ENCODE peak calls at places on chromosomes 4 and X, in ten cellular contexts. One of them, this sample, is unnamed.
A peak's percentile ranks its signal among the peaks of the same experiment; 100 is the strongest.

GRCh38 chr4:143021384-143021783 is 163.3 kb upstream of the USP38 start:
- DNase-seq in pancreas: no peak
- DNase-seq in glutamatergic neuron: no peak
- DNase-seq in mesothelial cell of epicardium: no peak
- DNase-seq in prostate gland: no peak
- DNase-seq in cardiac fibroblast: no peak
- DNase-seq in HFFc6: no peak
- DNase-seq in fibroblast of lung: no peak
- DNase-seq in mucosa of descending colon: no peak
- DNase-seq in dorsolateral prefrontal cortex: no peak
- DNase-seq in this sample: no peak

GRCh38 chr4:34365891-34366290 is 1878.4 kb downstream of the ARAP2 start:
- DNase-seq in pancreas: no peak
- DNase-seq in glutamatergic neuron: no peak
- DNase-seq in mesothelial cell of epicardium: no peak
- DNase-seq in prostate gland: no peak
- DNase-seq in cardiac fibroblast: no peak
- DNase-seq in HFFc6: no peak
- DNase-seq in fibroblast of lung: no peak
- DNase-seq in mucosa of descending colon: no peak
- DNase-seq in dorsolateral prefrontal cortex: no peak
- DNase-seq in this sample: no peak

GRCh38 chr4:55253911-55254593 is 92.0 kb upstream of the SRD5A3 start:
- DNase-seq in pancreas: no peak
- DNase-seq in glutamatergic neuron: no peak
- DNase-seq in mesothelial cell of epicardium: no peak
- DNase-seq in prostate gland: no peak
- DNase-seq in cardiac fibroblast: no peak
- DNase-seq in HFFc6: no peak
- DNase-seq in fibroblast of lung: no peak
- DNase-seq in mucosa of descending colon: no peak
- DNase-seq in dorsolateral prefrontal cortex: no peak
- DNase-seq in this sample: no peak

GRCh38 chrX:38854305-38854704 is 53.0 kb downstream of the MID1IP1 start:
- DNase-seq in pancreas: no peak
- DNase-seq in glutamatergic neuron: no peak
- DNase-seq in mesothelial cell of epicardium: no peak
- DNase-seq in prostate gland: no peak
- DNase-seq in cardiac fibroblast: no peak
- DNase-seq in HFFc6: no peak
- DNase-seq in fibroblast of lung: no peak
- DNase-seq in mucosa of descending colon: no peak
- DNase-seq in dorsolateral prefrontal cortex: no peak
- DNase-seq in this sample: no peak

GRCh38 chrX:124045109-124045508 is 83.6 kb downstream of the STAG2 start:
- DNase-seq in pancreas: no peak
- DNase-seq in glutamatergic neuron: no peak
- DNase-seq in mesothelial cell of epicardium: no peak
- DNase-seq in prostate gland: no peak
- DNase-seq in cardiac fibroblast: peak; percentile 40
- DNase-seq in HFFc6: no peak
- DNase-seq in fibroblast of lung: no peak
- DNase-seq in mucosa of descending colon: no peak
- DNase-seq in dorsolateral prefrontal cortex: no peak
- DNase-seq in this sample: no peak

GRCh38 chrX:112642349-112642748 is 37.4 kb downstream of the LHFPL1 start:
- DNase-seq in pancreas: no peak
- DNase-seq in glutamatergic neuron: peak; percentile 18
- DNase-seq in mesothelial cell of epicardium: no peak
- DNase-seq in prostate gland: peak; percentile 5
- DNase-seq in cardiac fibroblast: peak; percentile 62
- DNase-seq in HFFc6: peak; percentile 30
- DNase-seq in fibroblast of lung: peak; percentile 57
- DNase-seq in mucosa of descending colon: peak; percentile 23
- DNase-seq in dorsolateral prefrontal cortex: peak; percentile 51
- DNase-seq in this sample: peak; percentile 45

GRCh38 chr4:105598787-105599186 is 46.4 kb downstream of the ARHGEF38 start:
- DNase-seq in pancreas: no peak
- DNase-seq in glutamatergic neuron: no peak
- DNase-seq in mesothelial cell of epicardium: no peak
- DNase-seq in prostate gland: no peak
- DNase-seq in cardiac fibroblast: peak; percentile 9
- DNase-seq in HFFc6: no peak
- DNase-seq in fibroblast of lung: no peak
- DNase-seq in mucosa of descending colon: no peak
- DNase-seq in dorsolateral prefrontal cortex: no peak
- DNase-seq in this sample: no peak

GRCh38 chrX:46620505-46620904 is 46.9 kb downstream of the CHST7 start:
- DNase-seq in pancreas: no peak
- DNase-seq in glutamatergic neuron: no peak
- DNase-seq in mesothelial cell of epicardium: no peak
- DNase-seq in prostate gland: no peak
- DNase-seq in cardiac fibroblast: no peak
- DNase-seq in HFFc6: no peak
- DNase-seq in fibroblast of lung: peak; percentile 30
- DNase-seq in mucosa of descending colon: no peak
- DNase-seq in dorsolateral prefrontal cortex: no peak
- DNase-seq in this sample: no peak

GRCh38 chrX:103733017-103733416 is 22.3 kb downstream of the TMEM31 start:
- DNase-seq in pancreas: no peak
- DNase-seq in glutamatergic neuron: no peak
- DNase-seq in mesothelial cell of epicardium: no peak
- DNase-seq in prostate gland: no peak
- DNase-seq in cardiac fibroblast: peak; percentile 51
- DNase-seq in HFFc6: peak; percentile 33
- DNase-seq in fibroblast of lung: no peak
- DNase-seq in mucosa of descending colon: no peak
- DNase-seq in dorsolateral prefrontal cortex: no peak
- DNase-seq in this sample: no peak

GRCh38 chr4:176443646-176444409 is 124.1 kb downstream of the SPCS3 start:
- DNase-seq in pancreas: no peak
- DNase-seq in glutamatergic neuron: no peak
- DNase-seq in mesothelial cell of epicardium: no peak
- DNase-seq in prostate gland: no peak
- DNase-seq in cardiac fibroblast: peak; percentile 43
- DNase-seq in HFFc6: peak; percentile 4
- DNase-seq in fibroblast of lung: peak; percentile 39
- DNase-seq in mucosa of descending colon: no peak
- DNase-seq in dorsolateral prefrontal cortex: no peak
- DNase-seq in this sample: no peak

GRCh38 chrX:87516716-87517115 is 886 bp upstream of the KLHL4 start:
- DNase-seq in pancreas: no peak
- DNase-seq in glutamatergic neuron: no peak
- DNase-seq in mesothelial cell of epicardium: no peak
- DNase-seq in prostate gland: no peak
- DNase-seq in cardiac fibroblast: peak; percentile 71
- DNase-seq in HFFc6: no peak
- DNase-seq in fibroblast of lung: peak; percentile 64
- DNase-seq in mucosa of descending colon: no peak
- DNase-seq in dorsolateral prefrontal cortex: no peak
- DNase-seq in this sample: no peak

GRCh38 chrX:78104447-78105176 is 564 bp downstream of the PGK1 start:
- DNase-seq in pancreas: no peak
- DNase-seq in glutamatergic neuron: peak; percentile 14
- DNase-seq in mesothelial cell of epicardium: no peak
- DNase-seq in prostate gland: peak; percentile 32
- DNase-seq in cardiac fibroblast: peak; percentile 64
- DNase-seq in HFFc6: peak; percentile 13
- DNase-seq in fibroblast of lung: peak; percentile 58
- DNase-seq in mucosa of descending colon: peak; percentile 66
- DNase-seq in dorsolateral prefrontal cortex: peak; percentile 39
- DNase-seq in this sample: peak; percentile 15

GRCh38 chrX:24294619-24295018 is 19.2 kb downstream of the SUPT20HL2 start:
- DNase-seq in pancreas: no peak
- DNase-seq in glutamatergic neuron: peak; percentile 40
- DNase-seq in mesothelial cell of epicardium: no peak
- DNase-seq in prostate gland: no peak
- DNase-seq in cardiac fibroblast: peak; percentile 42
- DNase-seq in HFFc6: peak; percentile 39
- DNase-seq in fibroblast of lung: no peak
- DNase-seq in mucosa of descending colon: peak; percentile 16
- DNase-seq in dorsolateral prefrontal cortex: peak; percentile 26
- DNase-seq in this sample: peak; percentile 24
- TF ChIP-seq CTCF in pancreas: no peak
- TF ChIP-seq CTCF in glutamatergic neuron: no peak
- TF ChIP-seq CTCF in mesothelial cell of epicardium: no peak
- TF ChIP-seq CTCF in prostate gland: no peak
- TF ChIP-seq CTCF in cardiac fibroblast: peak; percentile 23
- TF ChIP-seq CTCF in HFFc6: peak; percentile 64
- TF ChIP-seq CTCF in fibroblast of lung: no peak
- TF ChIP-seq CTCF in mucosa of descending colon: no peak
- TF ChIP-seq CTCF in dorsolateral prefrontal cortex: no peak
- TF ChIP-seq CTCF in this sample: no peak

DNA sequence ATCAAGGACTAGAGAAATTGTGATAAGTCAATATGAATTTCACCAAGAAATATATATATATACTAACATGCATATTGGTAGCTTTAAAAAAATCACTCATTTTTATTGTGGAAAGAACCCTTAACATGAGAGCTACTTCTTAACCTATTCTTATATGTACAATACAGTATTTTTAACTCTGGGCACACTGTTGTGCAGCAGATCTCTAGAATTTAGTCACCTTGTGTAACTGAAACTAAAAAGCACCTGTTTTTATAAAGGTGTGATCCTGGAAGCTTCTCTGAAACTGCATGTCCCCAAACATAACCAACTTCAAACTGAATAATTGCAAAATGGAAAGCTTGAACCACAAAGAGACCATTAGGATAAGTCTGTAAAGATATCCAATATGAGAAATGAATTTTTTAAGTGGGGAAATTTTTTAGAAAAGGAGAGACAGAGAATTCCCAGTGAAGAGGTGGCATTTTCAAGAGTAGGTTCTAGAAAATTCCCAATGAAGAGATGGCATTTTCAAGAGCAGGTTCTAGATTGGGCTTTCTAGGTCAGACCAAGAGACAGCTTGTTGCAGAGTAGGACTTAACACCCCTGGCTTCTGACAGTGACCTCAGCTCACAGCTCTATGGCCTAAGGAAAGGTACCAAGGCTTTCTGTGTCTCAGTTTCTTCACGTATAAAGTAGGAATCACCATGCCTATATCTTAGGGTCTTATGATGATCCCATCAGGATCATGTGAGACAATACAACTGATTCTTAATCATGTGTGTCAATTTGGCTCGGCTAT is 22.0 kb upstream of the PPARGC1A start:
- DNase-seq in pancreas: no peak
- DNase-seq in glutamatergic neuron: no peak
- DNase-seq in mesothelial cell of epicardium: no peak
- DNase-seq in prostate gland: no peak
- DNase-seq in cardiac fibroblast: no peak
- DNase-seq in HFFc6: no peak
- DNase-seq in fibroblast of lung: no peak
- DNase-seq in mucosa of descending colon: no peak
- DNase-seq in dorsolateral prefrontal cortex: no peak
- DNase-seq in this sample: no peak
- TF ChIP-seq CTCF in pancreas: no peak
- TF ChIP-seq CTCF in glutamatergic neuron: no peak
- TF ChIP-seq CTCF in mesothelial cell of epicardium: no peak
- TF ChIP-seq CTCF in prostate gland: no peak
- TF ChIP-seq CTCF in cardiac fibroblast: no peak
- TF ChIP-seq CTCF in HFFc6: no peak
- TF ChIP-seq CTCF in fibroblast of lung: no peak
- TF ChIP-seq CTCF in mucosa of descending colon: no peak
- TF ChIP-seq CTCF in dorsolateral prefrontal cortex: no peak
- TF ChIP-seq CTCF in this sample: no peak

DNA sequence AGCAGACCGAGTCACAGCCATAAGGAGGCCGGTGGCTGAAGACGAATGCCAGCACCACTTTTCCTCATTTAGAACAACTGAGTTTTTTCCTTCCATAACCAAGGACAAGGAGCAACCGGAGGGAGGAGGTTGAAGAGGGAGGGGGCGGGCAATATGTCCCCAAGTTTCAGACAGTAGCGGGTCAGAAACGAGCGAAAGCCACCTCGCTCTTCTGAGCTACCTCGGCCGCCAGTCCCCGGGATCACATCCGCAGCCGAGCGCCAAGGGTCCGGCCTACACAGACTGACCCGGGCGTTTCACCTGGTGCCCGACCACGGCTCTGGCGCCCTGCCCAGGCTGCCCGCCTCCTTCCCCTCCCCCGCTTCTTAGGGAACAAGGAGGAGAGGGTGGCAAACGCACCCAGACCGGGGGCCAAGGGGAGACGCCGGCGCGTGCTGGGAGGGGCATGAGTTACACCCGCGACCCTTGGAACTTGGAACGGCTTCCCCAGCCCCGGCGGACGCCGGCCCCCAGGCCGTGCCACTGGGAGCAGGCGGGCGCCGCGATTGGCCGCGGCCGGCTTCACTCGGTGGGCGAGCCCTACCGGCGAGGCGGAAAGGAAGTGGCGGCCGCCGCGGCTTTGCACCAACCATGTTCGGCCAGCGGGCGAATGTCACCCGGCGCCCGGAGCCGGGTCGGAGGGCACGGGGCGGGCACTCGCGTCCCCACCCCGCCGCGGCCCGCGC is 1.6 kb downstream of the IRF2 start:
- DNase-seq in pancreas: peak; percentile 94
- DNase-seq in glutamatergic neuron: peak; percentile 81
- DNase-seq in mesothelial cell of epicardium: peak; percentile 43
- DNase-seq in prostate gland: peak; percentile 50
- DNase-seq in cardiac fibroblast: peak; percentile 58
- DNase-seq in HFFc6: peak; percentile 61
- DNase-seq in fibroblast of lung: peak; percentile 58
- DNase-seq in mucosa of descending colon: peak; percentile 92
- DNase-seq in dorsolateral prefrontal cortex: peak; percentile 69
- DNase-seq in this sample: peak; percentile 80
- TF ChIP-seq CTCF in pancreas: no peak
- TF ChIP-seq CTCF in glutamatergic neuron: no peak
- TF ChIP-seq CTCF in mesothelial cell of epicardium: no peak
- TF ChIP-seq CTCF in prostate gland: no peak
- TF ChIP-seq CTCF in cardiac fibroblast: no peak
- TF ChIP-seq CTCF in HFFc6: peak; percentile 30
- TF ChIP-seq CTCF in fibroblast of lung: no peak
- TF ChIP-seq CTCF in mucosa of descending colon: no peak
- TF ChIP-seq CTCF in dorsolateral prefrontal cortex: no peak
- TF ChIP-seq CTCF in this sample: no peak

GRCh38 chr4:149891381-149891780 is 75.7 kb upstream of the IQCM start:
- DNase-seq in pancreas: no peak
- DNase-seq in glutamatergic neuron: no peak
- DNase-seq in mesothelial cell of epicardium: no peak
- DNase-seq in prostate gland: no peak
- DNase-seq in cardiac fibroblast: no peak
- DNase-seq in HFFc6: no peak
- DNase-seq in fibroblast of lung: no peak
- DNase-seq in mucosa of descending colon: no peak
- DNase-seq in dorsolateral prefrontal cortex: no peak
- DNase-seq in this sample: no peak
- TF ChIP-seq CTCF in pancreas: no peak
- TF ChIP-seq CTCF in glutamatergic neuron: no peak
- TF ChIP-seq CTCF in mesothelial cell of epicardium: no peak
- TF ChIP-seq CTCF in prostate gland: no peak
- TF ChIP-seq CTCF in cardiac fibroblast: no peak
- TF ChIP-seq CTCF in HFFc6: no peak
- TF ChIP-seq CTCF in fibroblast of lung: no peak
- TF ChIP-seq CTCF in mucosa of descending colon: no peak
- TF ChIP-seq CTCF in dorsolateral prefrontal cortex: no peak
- TF ChIP-seq CTCF in this sample: no peak

This sample was measured in nephron progenitor cell.